ENCODE peak calls at places on chromosomes 12 and 14, in four cellular contexts. One of them, this sample, is unnamed.

GRCh38 chr12:111775205-111776193 is 8.8 kb downstream of the ALDH2 start:
- DNase-seq in ACHN: no peak
- DNase-seq in progenitor cell of endocrine pancreas: no peak
- DNase-seq in Peyer's patch: peak
- DNase-seq in this sample: peak

GRCh38 chr12:51846209-51846779 is 2.2 kb downstream of the FIGNL2 start:
- DNase-seq in progenitor cell of endocrine pancreas: no peak
- DNase-seq in Peyer's patch: no peak
- DNase-seq in ACHN: no peak
- DNase-seq in this sample: no peak

GRCh38 chr14:60758875-60759274 is 24.3 kb downstream of the MNAT1 start:
- DNase-seq in Peyer's patch: no peak
- DNase-seq in ACHN: no peak
- DNase-seq in progenitor cell of endocrine pancreas: no peak
- DNase-seq in this sample: no peak

GRCh38 chr12:59787610-59788009 is 191.8 kb downstream of the SLC16A7 start:
- DNase-seq in Peyer's patch: no peak
- DNase-seq in ACHN: no peak
- DNase-seq in progenitor cell of endocrine pancreas: no peak
- DNase-seq in this sample: no peak

GRCh38 chr12:34204830-34205285 is 182.6 kb downstream of the ALG10 start:
- DNase-seq in Peyer's patch: no peak
- DNase-seq in ACHN: no peak
- DNase-seq in progenitor cell of endocrine pancreas: no peak
- DNase-seq in this sample: no peak

GRCh38 chr12:124543591-124544310 is 23.7 kb downstream of the NCOR2 start:
- DNase-seq in progenitor cell of endocrine pancreas: no peak
- DNase-seq in ACHN: peak
- DNase-seq in Peyer's patch: no peak
- DNase-seq in this sample: no peak

GRCh38 chr12:29889737-29890136 is 106.0 kb upstream of the TMTC1 start:
- DNase-seq in Peyer's patch: peak
- DNase-seq in ACHN: peak
- DNase-seq in progenitor cell of endocrine pancreas: peak
- DNase-seq in this sample: peak

GRCh38 chr12:7205091-7205490 is 15.6 kb downstream of the PEX5 start:
- DNase-seq in progenitor cell of endocrine pancreas: no peak
- DNase-seq in ACHN: no peak
- DNase-seq in Peyer's patch: no peak
- DNase-seq in this sample: no peak

GRCh38 chr12:6554168-6554989 is 1.5 kb downstream of the IFFO1 start:
- DNase-seq in Peyer's patch: peak
- DNase-seq in progenitor cell of endocrine pancreas: peak
- DNase-seq in ACHN: peak
- DNase-seq in this sample: peak

GRCh38 chr14:68391292-68392014 is 401.4 kb downstream of the ZFP36L1 start:
- DNase-seq in progenitor cell of endocrine pancreas: no peak
- DNase-seq in ACHN: no peak
- DNase-seq in Peyer's patch: no peak
- DNase-seq in this sample: no peak

GRCh38 chr12:95796225-95796981 is 5.8 kb upstream of the NTN4 start:
- DNase-seq in Peyer's patch: no peak
- DNase-seq in ACHN: peak
- DNase-seq in progenitor cell of endocrine pancreas: no peak
- DNase-seq in this sample: peak

GRCh38 chr12:1533205-1533601 is 61.2 kb downstream of the FBXL14 start:
- DNase-seq in Peyer's patch: no peak
- DNase-seq in progenitor cell of endocrine pancreas: no peak
- DNase-seq in ACHN: peak
- DNase-seq in this sample: no peak

GRCh38 chr12:106645074-106645421 is 62.2 kb downstream of the RFX4 start:
- DNase-seq in Peyer's patch: no peak
- DNase-seq in progenitor cell of endocrine pancreas: no peak
- DNase-seq in ACHN: no peak
- DNase-seq in this sample: peak

GRCh38 chr14:42374332-42374731 is 767.7 kb downstream of the LRFN5 start:
- DNase-seq in ACHN: no peak
- DNase-seq in progenitor cell of endocrine pancreas: no peak
- DNase-seq in Peyer's patch: no peak
- DNase-seq in this sample: no peak

GRCh38 chr12:97482153-97482693 is 19.6 kb downstream of the RMST start:
- DNase-seq in progenitor cell of endocrine pancreas: no peak
- DNase-seq in ACHN: no peak
- DNase-seq in Peyer's patch: no peak
- DNase-seq in this sample: no peak

GRCh38 chr12:94706250-94706661 is 55.9 kb upstream of the TMCC3 start:
- DNase-seq in Peyer's patch: no peak
- DNase-seq in progenitor cell of endocrine pancreas: no peak
- DNase-seq in ACHN: no peak
- DNase-seq in this sample: no peak

GRCh38 chr12:45244561-45245348 is 28.9 kb downstream of the ANO6 start:
- DNase-seq in progenitor cell of endocrine pancreas: no peak
- DNase-seq in Peyer's patch: no peak
- DNase-seq in ACHN: no peak
- DNase-seq in this sample: no peak

GRCh38 chr12:31560516-31560915 is 30.4 kb downstream of the DENND5B start:
- DNase-seq in Peyer's patch: no peak
- DNase-seq in ACHN: no peak
- DNase-seq in progenitor cell of endocrine pancreas: no peak
- DNase-seq in this sample: no peak

This sample was measured in Calu3.